ENCODE peak calls at places on chromosomes 12 and 14, in eight cellular contexts. K, Y, V, O, P, M, E and H are unnamed samples.
A peak's percentile ranks its signal among the peaks of the same experiment; 100 is the strongest.

GRCh38 chr14:33457021-33457420 is 493.9 kb downstream of the EGLN3 start:
- DNase-seq in K (peak; percentile 38), Y (no peak), V (no peak), O (no peak), P (peak; percentile 50), M (no peak), E (no peak), H (no peak)

GRCh38 chr14:94738786-94739185 is 31.1 kb downstream of the GSC start:
- DNase-seq in K (no peak), Y (no peak), V (no peak), O (no peak), P (no peak), M (no peak), E (no peak), H (no peak)

GRCh38 chr14:30607156-30607780 is 14.9 kb upstream of the SCFD1 start:
- DNase-seq in K (peak; percentile 70), Y (peak; percentile 56), V (no peak), O (no peak), P (no peak), M (no peak), E (no peak), H (no peak)

GRCh38 chr12:4855121-4855924 is 54.4 kb upstream of the KCNA1 start:
- DNase-seq in K (peak; percentile 61), Y (peak; percentile 72), V (no peak), O (no peak), P (peak; percentile 66), M (peak; percentile 40), E (peak; percentile 60), H (peak; percentile 25)

GRCh38 chr12:67096533-67097318 is 172.4 kb upstream of the CAND1 start:
- DNase-seq in K (peak; percentile 71), Y (no peak), V (no peak), O (no peak), P (peak; percentile 85), M (no peak), E (no peak), H (no peak)

GRCh38 chr14:99122521-99123125 is 149.4 kb downstream of the BCL11B start:
- DNase-seq in K (no peak), Y (no peak), V (peak; percentile 16), O (no peak), P (no peak), M (no peak), E (no peak), H (no peak)

GRCh38 chr14:78010688-78011087 is 159.5 kb upstream of the NRXN3 start:
- DNase-seq in K (peak; percentile 86), Y (peak; percentile 5), V (no peak), O (no peak), P (peak; percentile 96), M (no peak), E (no peak), H (no peak)

GRCh38 chr12:64102339-64102738 is 119.8 kb downstream of the KICS2 start:
- DNase-seq in K (peak; percentile 71), Y (no peak), V (no peak), O (no peak), P (peak; percentile 84), M (no peak), E (no peak), H (no peak)

GRCh38 chr12:43338848-43339526 is 213.0 kb downstream of the ADAMTS20 start:
- DNase-seq in K (peak; percentile 77), Y (peak; percentile 76), V (no peak), O (no peak), P (peak; percentile 48), M (no peak), E (no peak), H (no peak)

GRCh38 chr12:45730842-45731336 is 1.4 kb downstream of the ARID2 start:
- DNase-seq in K (peak; percentile 49), Y (peak; percentile 39), V (no peak), O (no peak), P (peak; percentile 33), M (peak; percentile 26), E (no peak), H (no peak)

GRCh38 chr12:108299980-108300696 is 39.0 kb downstream of the CMKLR1 start:
- DNase-seq in K (no peak), Y (no peak), V (no peak), O (no peak), P (no peak), M (no peak), E (no peak), H (no peak)
- H3K4me3 ChIP-seq in K (no peak overlapping the region), Y (no peak overlapping the region), V (no peak overlapping the region), O (no peak overlapping the region), P (no peak overlapping the region), M (no peak overlapping the region), E (no peak overlapping the region), H (no peak overlapping the region)

DNA sequence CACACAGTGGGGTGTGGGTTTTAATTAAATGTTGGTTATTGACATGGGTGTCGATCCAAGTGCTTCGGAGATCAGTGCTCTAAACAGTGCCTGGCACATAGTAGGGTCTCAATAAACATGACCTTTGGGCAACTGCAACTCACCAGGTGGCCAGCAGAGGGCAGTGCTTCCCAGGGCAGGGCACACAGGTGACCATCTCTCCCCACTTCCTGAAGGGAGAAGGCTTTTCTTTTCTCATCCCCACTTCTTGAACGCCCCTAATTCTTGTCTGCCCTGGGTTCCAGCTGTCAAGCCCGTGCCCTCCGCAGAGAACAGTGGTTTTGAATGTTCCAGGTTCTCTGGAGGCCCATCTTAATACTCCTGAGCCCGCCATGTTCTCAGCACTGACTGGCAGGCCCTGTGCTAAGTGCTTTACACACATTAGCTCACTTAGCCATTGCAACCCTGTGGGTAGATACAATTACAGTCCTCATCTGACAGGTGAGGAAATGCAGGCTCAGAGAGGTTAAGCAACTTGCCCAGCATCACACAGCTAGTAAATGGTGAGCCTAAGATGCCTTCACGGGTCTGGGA is 16.3 kb downstream of the RAPGEF3 start:
- DNase-seq in K (no peak), Y (no peak), V (no peak), O (no peak), P (no peak), M (peak; percentile 76), E (peak; percentile 65), H (peak; percentile 65)
- H3K27ac ChIP-seq in K (no peak overlapping the region), Y (no peak overlapping the region), V (no peak overlapping the region), O (no peak overlapping the region), P (no peak overlapping the region), M (no peak overlapping the region), E (no peak overlapping the region), H (no peak overlapping the region)

GRCh38 chr12:7128681-7129593 is at the start of gene RBP5:
- DNase-seq in K (no peak), Y (no peak), V (peak; percentile 35), O (no peak), P (no peak), M (peak; percentile 63), E (no peak), H (peak; percentile 54)

GRCh38 chr12:7129647-7130536 is at the start of gene CLSTN3:
- DNase-seq in K (peak; percentile 81), Y (peak; percentile 68), V (peak; percentile 81), O (peak; percentile 83), P (peak; percentile 40), M (peak; percentile 88), E (no peak), H (peak; percentile 92)

GRCh38 chr12:7130537-7130790 is 293 bp downstream of the CLSTN3 start:
- DNase-seq in K (no peak), Y (no peak), V (no peak), O (no peak), P (no peak), M (no peak), E (no peak), H (no peak)

GRCh38 chr12:7130791-7131501 is 775 bp downstream of the CLSTN3 start:
- DNase-seq in K (peak; percentile 59), Y (peak; percentile 52), V (peak; percentile 71), O (no peak), P (no peak), M (peak; percentile 76), E (no peak), H (peak; percentile 59)

GRCh38 chr12:7131502-7131866 is 1.3 kb downstream of the CLSTN3 start:
- DNase-seq in K (no peak), Y (no peak), V (peak; percentile 46), O (no peak), P (no peak), M (no peak), E (no peak), H (no peak)
- H3K4me3 ChIP-seq in K (peak overlapping the region; percentile 68), Y (no peak overlapping the region), V (no peak overlapping the region), O (peak overlapping the region; percentile 86), P (no peak overlapping the region), M (no peak overlapping the region), E (peak overlapping the region; percentile 43), H (no peak overlapping the region)

GRCh38 chr12:11836282-11836963 is 186.9 kb downstream of the ETV6 start:
- DNase-seq in K (no peak), Y (no peak), V (peak; percentile 83), O (no peak), P (no peak), M (no peak), E (no peak), H (no peak)
- H3K27ac ChIP-seq in K (no peak overlapping the region), Y (no peak overlapping the region), V (peak overlapping the region; percentile 8), O (peak overlapping the region; percentile 27), P (no peak overlapping the region), M (no peak overlapping the region), E (no peak overlapping the region), H (no peak overlapping the region)

GRCh38 chr12:6444704-6445688 is at the start of gene CD27:
- DNase-seq in K (no peak), Y (no peak), V (no peak), O (no peak), P (no peak), M (no peak), E (no peak), H (no peak)
- H3K4me3 ChIP-seq in K (no peak within 1 kb of the TSS), Y (no peak within 1 kb of the TSS), V (no peak within 1 kb of the TSS), O (no peak within 1 kb of the TSS), P (no peak within 1 kb of the TSS), M (no peak within 1 kb of the TSS), E (no peak within 1 kb of the TSS), H (no peak within 1 kb of the TSS)

GRCh38 chr12:108906971-108907370 is 27.1 kb downstream of the DAO start:
- DNase-seq in K (no peak), Y (no peak), V (no peak), O (no peak), P (no peak), M (no peak), E (no peak), H (no peak)

GRCh38 chr12:108907861-108908302 is 28.0 kb downstream of the DAO start:
- DNase-seq in K (peak; percentile 35), Y (no peak), V (peak; percentile 63), O (no peak), P (peak; percentile 58), M (no peak), E (no peak), H (no peak)

DNA sequence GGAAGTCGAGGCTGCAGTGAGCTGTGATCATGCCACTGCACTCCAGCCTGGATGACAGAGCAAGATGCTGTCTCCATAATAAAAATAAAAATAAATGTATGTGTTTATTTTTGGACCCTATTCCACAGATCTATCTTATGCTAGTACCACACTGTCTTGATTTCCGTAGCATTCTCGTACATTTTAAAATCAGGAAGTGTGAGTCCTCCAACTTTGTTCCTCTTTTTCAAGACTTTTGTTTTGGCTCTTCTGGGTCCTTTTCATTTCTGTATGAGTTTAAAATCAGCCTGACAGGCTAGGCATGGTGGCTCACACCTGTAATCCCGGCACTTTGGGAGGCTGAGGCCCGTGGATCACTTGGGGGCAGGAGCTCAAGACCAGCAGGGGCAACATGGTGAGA is 25.8 kb downstream of the DAO start:
- DNase-seq in K (no peak), Y (no peak), V (no peak), O (no peak), P (no peak), M (no peak), E (no peak), H (no peak)
- H3K27ac ChIP-seq in K (no peak overlapping the region), Y (no peak overlapping the region), V (no peak overlapping the region), O (no peak overlapping the region), P (no peak overlapping the region), M (no peak overlapping the region), E (no peak overlapping the region), H (no peak overlapping the region)